ENCODE peak calls at places on chromosome 6, in nine cellular contexts. L is dorsolateral prefrontal cortex; E is dermis blood vessel endothelial cell; Z is ovary; N is A549; G is AG09319; P is activated CD4-positive, alpha-beta T cell treated with anti-CD3 and anti-CD28 coated beads, Interleukin-2, amount 50 U/mL, for 1 hour; H is GM12878; O is stimulated activated CD4-positive, alpha-beta T cell treated with anti-CD3 and anti-CD28 coated beads, TNF-alpha, amount 100 ng/mL, for 1 hour. X is an unnamed sample.

GRCh38 chr6:72522735-72523141 is 99.1 kb upstream of the KCNQ5 start:
- DNase-seq in Z (no peak), G (no peak), H (no peak), O (no peak), N (peak; percentile 14), P (peak; percentile 12), L (no peak), E (no peak), X (no peak)

GRCh38 chr6:113881473-113881980 is 24.4 kb downstream of the MARCKS start:
- DNase-seq in P (no peak), Z (no peak), H (no peak), G (no peak), N (no peak), O (no peak), L (no peak), E (no peak), X (no peak)

GRCh38 chr6:138454976-138455706 is 44.2 kb downstream of the NHSL1 start:
- DNase-seq in H (peak; percentile 37), E (peak; percentile 45), L (no peak), O (no peak), N (peak; percentile 29), G (no peak), Z (no peak), P (peak; percentile 60), X (peak; percentile 50)

GRCh38 chr6:51398793-51399192 is 580.1 kb downstream of the TFAP2B start:
- DNase-seq in P (no peak), N (no peak), H (no peak), O (no peak), E (no peak), Z (no peak), L (no peak), G (no peak), X (no peak)

GRCh38 chr6:69818223-69818930 is 21.6 kb upstream of the LMBRD1 start:
- DNase-seq in Z (no peak), P (no peak), E (no peak), G (no peak), N (no peak), H (no peak), L (no peak), O (no peak), X (no peak)

GRCh38 chr6:28638915-28639314 is 113.2 kb downstream of the GPX5 start:
- DNase-seq in L (no peak), O (no peak), N (no peak), P (no peak), Z (no peak), E (no peak), G (no peak), H (no peak), X (no peak)

GRCh38 chr6:38493929-38494547 is 145.7 kb downstream of the BTBD9 start:
- DNase-seq in L (peak; percentile 77), N (peak; percentile 67), G (peak; percentile 52), P (peak; percentile 81), H (peak; percentile 52), Z (peak; percentile 84), O (peak; percentile 39), E (peak; percentile 89), X (peak; percentile 80)

GRCh38 chr6:41288025-41288777 is 1.7 kb upstream of the TREM1 start:
- DNase-seq in L (no peak), H (no peak), G (no peak), E (no peak), O (no peak), P (no peak), Z (no peak), N (no peak), X (no peak)

GRCh38 chr6:139337830-139338229 is 36.6 kb downstream of the CITED2 start:
- DNase-seq in L (no peak), N (no peak), P (no peak), Z (no peak), G (no peak), O (no peak), E (no peak), H (no peak), X (no peak)

X was measured in lung microvascular endothelial cell.